ENCODE peak calls at places on chromosomes 16 and 17, in four cellular contexts. P, I, M and F are unnamed samples.

GRCh38 chr16:31088459-31089183 is at the start of gene PRSS53:
- DNase-seq in P (no peak), I (no peak), M (no peak), F (no peak)

GRCh38 chr16:67860589-67861398 is 12.1 kb upstream of the EDC4 start:
- DNase-seq in P (no peak), I (no peak), M (no peak), F (peak; percentile 41)

GRCh38 chr16:55471448-55472097 is 7.4 kb upstream of the MMP2 start:
- DNase-seq in P (no peak), I (peak; percentile 13), M (no peak), F (no peak)

GRCh38 chr17:45104907-45105624 is 27.2 kb downstream of the PLCD3 start:
- DNase-seq in P (no peak), I (no peak), M (no peak), F (no peak)

GRCh38 chr17:80832266-80832676 is 159.4 kb upstream of the CHMP6 start:
- DNase-seq in P (no peak), I (no peak), M (no peak), F (peak; percentile 64)

GRCh38 chr17:44599298-44600175 is 42.3 kb downstream of the FZD2 start:
- DNase-seq in P (no peak), I (no peak), M (no peak), F (peak; percentile 30)

GRCh38 chr17:77280304-77280910 is 139.6 kb downstream of the SEC14L1 start:
- DNase-seq in P (no peak), I (peak; percentile 68), M (no peak), F (no peak)

GRCh38 chr16:4362476-4363250 is 9.0 kb upstream of the VASN start:
- DNase-seq in P (no peak), I (no peak), M (no peak), F (no peak)

GRCh38 chr17:17435323-17435722 is 41.5 kb upstream of the MED9 start:
- DNase-seq in P (peak; percentile 80), I (no peak), M (no peak), F (no peak)

GRCh38 chr16:57530104-57530522 is 6.3 kb downstream of the CCDC102A start:
- DNase-seq in P (peak; percentile 59), I (no peak), M (no peak), F (no peak)

GRCh38 chr17:61284746-61285145 is 114.9 kb upstream of the TBX2 start:
- DNase-seq in P (no peak), I (no peak), M (no peak), F (no peak)

GRCh38 chr16:83125999-83126568 is 499.3 kb downstream of the CDH13 start:
- DNase-seq in P (no peak), I (no peak), M (no peak), F (no peak)

DNA sequence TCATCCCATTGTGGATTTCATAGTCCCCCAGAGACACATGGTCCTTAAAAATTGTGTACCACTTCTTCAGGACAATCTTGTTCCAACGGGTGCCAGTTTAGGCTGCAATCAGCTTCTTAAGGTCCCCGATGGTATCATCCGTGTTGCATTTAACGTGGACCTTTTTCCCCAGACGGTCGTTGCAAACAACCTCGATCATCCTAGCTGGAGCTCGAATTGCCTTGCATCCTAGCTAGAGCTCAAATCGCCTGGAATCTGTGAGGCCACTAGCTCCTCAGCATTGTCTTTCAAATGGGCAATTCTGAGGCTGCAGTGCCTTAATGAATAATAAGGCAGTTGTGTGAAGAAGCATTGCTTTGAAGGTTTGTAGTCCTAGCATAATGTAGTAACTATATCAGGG is 37.7 kb upstream of the RHBDL3 start:
- DNase-seq in P (no peak), I (no peak), M (no peak), F (no peak)
- TF ChIP-seq TCF7L2 in P (no peak), I (no peak), M (no peak), F (no peak)

GRCh38 chr17:28725166-28725659 is 820 bp downstream of the TLCD1 start:
- DNase-seq in P (peak; percentile 65), I (peak; percentile 50), M (no peak), F (peak; percentile 52)
- TF ChIP-seq TCF7L2 in P (no peak), I (no peak), M (no peak), F (no peak)

DNA sequence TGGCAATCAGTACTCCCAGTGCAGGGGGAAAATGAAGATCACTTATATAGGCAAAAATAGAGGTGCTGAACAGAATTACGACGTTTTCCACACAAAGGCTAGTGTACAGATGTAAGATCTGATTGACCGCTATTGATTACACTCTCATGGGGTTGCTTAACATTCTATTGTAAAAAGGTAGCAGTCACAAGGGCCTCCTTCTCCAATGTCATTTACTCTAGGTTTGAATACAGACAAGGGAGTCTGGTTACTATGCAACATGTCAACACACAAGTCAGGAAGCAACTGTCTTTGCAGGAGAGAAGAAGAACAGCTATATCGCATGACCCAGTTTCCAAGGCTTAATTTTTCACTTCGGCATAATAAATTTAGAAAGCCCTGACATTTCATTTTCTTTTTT is 7.9 kb downstream of the KRT37 start:
- DNase-seq in P (peak; percentile 71), I (no peak), M (no peak), F (no peak)
- TF ChIP-seq TCF7L2 in P (no peak), I (no peak), M (no peak), F (no peak)

GRCh38 chr17:47087093-47087492 is 102.0 kb downstream of the CDC27 start:
- DNase-seq in P (peak; percentile 28), I (no peak), M (no peak), F (no peak)
- TF ChIP-seq TCF7L2 in P (no peak), I (no peak), M (no peak), F (no peak)

GRCh38 chr17:63405020-63405419 is 41.1 kb downstream of the CYB561 start:
- DNase-seq in P (no peak), I (no peak), M (no peak), F (no peak)
- TF ChIP-seq TCF7L2 in P (no peak), I (no peak), M (no peak), F (no peak)

GRCh38 chr16:19601083-19601976 is 45.8 kb downstream of the VPS35L start:
- DNase-seq in P (peak; percentile 47), I (peak; percentile 36), M (no peak), F (peak; percentile 59)
- TF ChIP-seq TCF7L2 in P (no peak), I (no peak), M (no peak), F (no peak)